ENCODE peak calls at places on chromosomes 1 and 21, in five cellular contexts. E is endothelial cell of umbilical vein, L is GM12878, N is A673, I is left ventricle myocardium inferior. J is an unnamed sample. For H3K36me3 and H3K4me1, the result is how much of the 10 kb centered on the place peaks cover.

GRCh38 chr1:213303286-213303685 is 252.2 kb downstream of the RPS6KC1 start:
- DNase-seq in E (no peak), L (no peak), N (no peak), I (no peak), J (no peak)

GRCh38 chr1:84122780-84123382 is 21.2 kb upstream of the PRKACB start:
- DNase-seq in E (peak), L (no peak), N (peak), I (no peak), J (peak)

GRCh38 chr1:101769520-101769919 is 227.2 kb downstream of the OLFM3 start:
- DNase-seq in E (peak), L (no peak), N (peak), I (no peak), J (no peak)

GRCh38 chr1:145986551-145986950 is 9.8 kb downstream of the TXNIP start:
- DNase-seq in E (no peak), L (no peak), N (no peak), I (no peak), J (no peak)

GRCh38 chr1:181021811-181022434 is 747 bp downstream of the STX6 start:
- DNase-seq in E (peak), L (no peak), N (peak), I (peak), J (peak)

GRCh38 chr1:43054961-43055360 is 96.3 kb upstream of the SLC2A1 start:
- DNase-seq in E (no peak), L (no peak), N (no peak), I (no peak), J (no peak)

GRCh38 chr21:41677671-41678015 is 89.2 kb downstream of the RIPK4 start:
- DNase-seq in E (no peak), L (no peak), N (no peak), I (no peak), J (no peak)

GRCh38 chr1:117312453-117313138 is 54.7 kb upstream of the MAN1A2 start:
- DNase-seq in E (peak), L (no peak), N (peak), I (no peak), J (no peak)

GRCh38 chr1:246571953-246572352 is 5.7 kb downstream of the CNST start:
- DNase-seq in E (no peak), L (no peak), N (no peak), I (no peak), J (no peak)

GRCh38 chr1:111417755-111418154 is 9.8 kb downstream of the OVGP1 start:
- DNase-seq in E (no peak), L (no peak), N (no peak), I (no peak), J (no peak)

GRCh38 chr1:155970531-155971167 is 7.7 kb downstream of the ARHGEF2 start:
- DNase-seq in E (peak), L (no peak), N (no peak), I (peak), J (no peak)

GRCh38 chr1:175822575-175822974 is 79.2 kb upstream of the TNR start:
- DNase-seq in E (no peak), L (no peak), N (no peak), I (no peak), J (no peak)

GRCh38 chr1:58157281-58157680 is 389.2 kb downstream of the OMA1 start:
- DNase-seq in E (no peak), L (no peak), N (peak), I (no peak), J (no peak)

GRCh38 chr1:116947090-116947489 is 37.4 kb downstream of the PTGFRN start:
- DNase-seq in E (no peak), L (no peak), N (no peak), I (no peak), J (no peak)

GRCh38 chr1:198490224-198490623 is 50.3 kb downstream of the ATP6V1G3 start:
- DNase-seq in E (no peak), L (no peak), N (no peak), I (no peak), J (no peak)

GRCh38 chr1:6701437-6702153 is at the start of gene DNAJC11:
- DNase-seq in E (peak), L (peak), N (peak), I (peak), J (peak)

GRCh38 chr21:45644041-45644906 is 749 bp downstream of the PCBP3 start:
- DNase-seq in E (no peak), L (no peak), N (no peak), I (no peak), J (peak)

GRCh38 chr1:51093566-51093965 is 8.5 kb upstream of the C1orf185 start:
- DNase-seq in E (no peak), L (no peak), N (no peak), I (no peak), J (no peak)

GRCh38 chr1:47181095-47181954 is 8.5 kb downstream of the PDZK1IP1 start:
- DNase-seq in E (peak), L (no peak), N (no peak), I (no peak), J (no peak)

GRCh38 chr1:111563619-111564018 is 56.0 kb upstream of the RAP1A start:
- DNase-seq in E (no peak), L (no peak), N (no peak), I (no peak), J (no peak)

GRCh38 chr1:48924099-48924498 is 147.4 kb upstream of the BEND5 start:
- DNase-seq in E (no peak), L (no peak), N (no peak), I (no peak), J (no peak)
- H3K36me3 ChIP-seq in E (under half), L (under half), N (under half), I (under half), J (under half)

GRCh38 chr1:220221269-220221668 is 51.0 kb downstream of the RAB3GAP2 start:
- DNase-seq in E (no peak), L (no peak), N (no peak), I (no peak), J (no peak)

GRCh38 chr1:220219136-220219442 is 53.2 kb downstream of the RAB3GAP2 start:
- DNase-seq in E (no peak), L (no peak), N (no peak), I (no peak), J (no peak)

GRCh38 chr1:220219865-220220698 is 52.2 kb downstream of the RAB3GAP2 start:
- DNase-seq in E (no peak), L (peak), N (no peak), I (no peak), J (no peak)

GRCh38 chr1:220213381-220213983 is 58.8 kb downstream of the RAB3GAP2 start:
- DNase-seq in E (no peak), L (no peak), N (no peak), I (no peak), J (no peak)

DNA sequence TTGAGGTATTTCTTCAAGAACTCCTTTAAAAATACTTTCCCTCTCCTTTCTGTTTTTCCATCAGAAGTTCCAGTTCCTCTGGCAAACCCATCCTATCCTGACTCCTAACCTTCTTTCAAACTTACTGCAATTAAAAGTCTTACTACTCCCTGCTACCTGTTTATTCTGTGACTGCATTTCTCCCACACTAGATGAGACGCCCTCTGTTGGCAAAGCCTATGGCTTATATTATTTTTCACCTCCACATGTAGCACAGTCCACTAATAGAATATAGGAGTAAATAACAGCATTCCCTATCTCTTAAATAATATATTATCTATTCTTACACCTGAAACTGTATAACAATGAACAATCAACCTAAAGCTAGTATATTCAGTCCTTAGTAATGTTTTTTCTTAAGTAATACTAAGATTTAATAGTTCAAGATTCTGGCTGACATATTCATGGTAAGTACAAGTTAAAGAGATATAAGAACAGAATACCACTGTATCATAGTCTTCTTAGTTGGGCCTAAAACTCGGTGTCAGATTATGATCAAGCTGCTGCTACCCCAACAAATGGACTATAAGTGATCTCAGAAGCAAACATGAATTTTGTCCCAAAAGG is 54.8 kb downstream of the RAB3GAP2 start:
- DNase-seq in E (peak), L (no peak), N (peak), I (no peak), J (peak)
- H3K4me1 ChIP-seq in E (under half), L (under half), N (under half), I (under half), J (under half)

GRCh38 chr1:9542425-9542824 is 3.2 kb downstream of the SLC25A33 start:
- DNase-seq in E (peak), L (no peak), N (peak), I (no peak), J (no peak)
- H3K27ac ChIP-seq in E (peak), L (peak), N (peak), I (peak), J (no peak)

DNA sequence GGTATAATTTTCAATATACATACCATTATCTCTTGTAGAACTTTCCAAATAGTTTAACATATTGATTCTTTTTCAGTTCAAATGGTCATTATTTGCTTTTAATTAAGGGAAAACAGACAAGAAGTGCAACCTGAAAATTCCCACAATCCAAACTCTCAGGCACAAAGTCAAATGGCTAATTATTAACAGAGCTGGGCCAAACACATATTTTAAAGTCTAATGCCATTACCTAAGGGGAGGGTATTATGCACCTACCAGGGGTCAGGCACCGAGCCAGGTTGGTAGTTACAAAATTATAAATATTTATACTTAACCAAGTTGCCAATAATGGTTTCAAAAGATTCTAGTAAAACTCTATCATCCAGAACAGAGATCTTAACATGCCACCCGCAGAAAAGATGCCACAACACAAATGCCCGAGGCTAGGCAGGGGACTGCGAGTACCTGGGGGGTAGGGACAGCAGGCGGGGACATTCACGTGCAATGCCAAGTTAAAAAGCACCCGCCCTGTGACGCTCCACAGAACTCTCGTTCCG is 15.0 kb downstream of the LBR start:
- DNase-seq in E (no peak), L (no peak), N (no peak), I (no peak), J (no peak)
- H3K36me3 ChIP-seq in E (under half), L (under half), N (half or more), I (half or more), J (half or more)

GRCh38 chr1:154489863-154490262 is 12.2 kb upstream of the TDRD10 start:
- DNase-seq in E (peak), L (no peak), N (no peak), I (no peak), J (no peak)
- H3K4me1 ChIP-seq in E (half or more), L (under half), N (under half), I (half or more), J (under half)

GRCh38 chr1:26162220-26162703 is 3.4 kb downstream of the FAM110D start:
- DNase-seq in E (peak), L (no peak), N (no peak), I (no peak), J (no peak)
- H3K27ac ChIP-seq in E (no peak), L (no peak), N (no peak), I (peak), J (no peak)

GRCh38 chr1:64531057-64531456 is 61.1 kb downstream of the CACHD1 start:
- DNase-seq in E (no peak), L (no peak), N (no peak), I (no peak), J (no peak)
- H3K36me3 ChIP-seq in E (under half), L (under half), N (under half), I (under half), J (under half)

GRCh38 chr1:183308719-183309118 is 109.5 kb downstream of the NMNAT2 start:
- DNase-seq in E (no peak), L (no peak), N (no peak), I (no peak), J (no peak)

GRCh38 chr1:183304466-183305122 is 113.6 kb downstream of the NMNAT2 start:
- DNase-seq in E (peak), L (no peak), N (peak), I (no peak), J (no peak)

GRCh38 chr1:183303901-183304300 is 114.3 kb downstream of the NMNAT2 start:
- DNase-seq in E (no peak), L (no peak), N (no peak), I (no peak), J (no peak)

GRCh38 chr1:183303325-183303645 is 114.9 kb downstream of the NMNAT2 start:
- DNase-seq in E (no peak), L (no peak), N (no peak), I (no peak), J (no peak)

GRCh38 chr1:183306317-183307042 is 111.7 kb downstream of the NMNAT2 start:
- DNase-seq in E (peak), L (no peak), N (peak), I (peak), J (no peak)
- H3K4me1 ChIP-seq in E (under half), L (under half), N (under half), I (half or more), J (under half)

J was measured in CD4-positive, CD25-positive, alpha-beta regulatory T cell.